ENCODE peak calls at places on chromosome 11, in six cellular contexts. S is anterior cingulate cortex; H is AG04450; E is stimulated activated CD4-positive, alpha-beta T cell treated with anti-CD3 and anti-CD28 coated beads, Interleukin-12 subunit alpha, Interleukin-12 subunit beta, amount 100 ng/mL, for 48 hours; B is brain microvascular endothelial cell; Q is epithelial cell of esophagus. J is an unnamed sample.

GRCh38 chr11:77589521-77590193 is at the start of gene AQP11:
- DNase-seq in S (peak), H (peak), E (peak), B (peak), Q (peak), J (peak)

GRCh38 chr11:78371221-78371899 is 46.3 kb downstream of the GAB2 start:
- DNase-seq in S (no peak), H (no peak), E (no peak), B (no peak), Q (no peak), J (no peak)

GRCh38 chr11:18844753-18845367 is 53.3 kb upstream of the PTPN5 start:
- DNase-seq in S (no peak), H (no peak), E (peak), B (peak), Q (peak), J (no peak)

GRCh38 chr11:66315921-66316811 is 678 bp downstream of the CD248 start:
- DNase-seq in S (no peak), H (no peak), E (no peak), B (no peak), Q (no peak), J (no peak)

GRCh38 chr11:44711772-44712608 is 14.8 kb upstream of the TSPAN18 start:
- DNase-seq in S (no peak), H (no peak), E (no peak), B (no peak), Q (no peak), J (no peak)

GRCh38 chr11:62451243-62451626 is 32.4 kb downstream of the SCGB1A1 start:
- DNase-seq in S (no peak), H (no peak), E (no peak), B (no peak), Q (no peak), J (no peak)

GRCh38 chr11:843818-844692 is 1.4 kb downstream of the TSPAN4 start:
- DNase-seq in S (no peak), H (peak), E (no peak), B (peak), Q (peak), J (peak)

GRCh38 chr11:120929090-120929489 is 94.8 kb upstream of the TBCEL start:
- DNase-seq in S (no peak), H (no peak), E (no peak), B (no peak), Q (no peak), J (no peak)

GRCh38 chr11:77874206-77874605 is 53.3 kb downstream of the AAMDC start:
- DNase-seq in S (no peak), H (no peak), E (no peak), B (no peak), Q (no peak), J (no peak)

GRCh38 chr11:3157381-3158130 is 7.6 kb downstream of the OSBPL5 start:
- DNase-seq in S (no peak), H (no peak), E (no peak), B (peak), Q (peak), J (no peak)

GRCh38 chr11:17600316-17601205 is 53.5 kb downstream of the OTOG start:
- DNase-seq in S (no peak), H (no peak), E (no peak), B (no peak), Q (no peak), J (no peak)

GRCh38 chr11:67300256-67300755 is 3.0 kb upstream of the SSH3 start:
- DNase-seq in S (no peak), H (no peak), E (no peak), B (no peak), Q (no peak), J (no peak)

GRCh38 chr11:46529086-46529905 is 64.5 kb downstream of the AMBRA1 start:
- DNase-seq in S (no peak), H (no peak), E (peak), B (peak), Q (peak), J (peak)

GRCh38 chr11:45180158-45180887 is 33.9 kb downstream of the PRDM11 start:
- DNase-seq in S (no peak), H (no peak), E (no peak), B (no peak), Q (peak), J (peak)

GRCh38 chr11:13308704-13309103 is 31.1 kb downstream of the BMAL1 start:
- DNase-seq in S (no peak), H (no peak), E (no peak), B (no peak), Q (no peak), J (no peak)

GRCh38 chr11:75270896-75271415 is 30.4 kb downstream of the TPBGL start:
- DNase-seq in S (no peak), H (no peak), E (no peak), B (no peak), Q (peak), J (no peak)

GRCh38 chr11:80899381-80899780 is 1458.6 kb upstream of the TENM4 start:
- DNase-seq in S (no peak), H (no peak), E (no peak), B (peak), Q (peak), J (no peak)

GRCh38 chr11:75966546-75967287 is 151.7 kb downstream of the UVRAG start:
- DNase-seq in S (no peak), H (peak), E (no peak), B (peak), Q (peak), J (peak)

GRCh38 chr11:293852-294661 is 5.1 kb downstream of the PGGHG start:
- DNase-seq in S (no peak), H (no peak), E (no peak), B (no peak), Q (no peak), J (no peak)

GRCh38 chr11:58070585-58070984 is 39.8 kb downstream of the OR6Q1 start:
- DNase-seq in S (no peak), H (no peak), E (no peak), B (no peak), Q (no peak), J (no peak)

GRCh38 chr11:43959321-43959995 is 17.0 kb downstream of the C11orf96 start:
- DNase-seq in S (no peak), H (no peak), E (no peak), B (no peak), Q (no peak), J (no peak)

GRCh38 chr11:60924110-60924905 is at the start of gene TMEM132A:
- DNase-seq in S (peak), H (no peak), E (no peak), B (peak), Q (peak), J (peak)

GRCh38 chr11:123546515-123546914 is 107.9 kb downstream of the SCN3B start:
- DNase-seq in S (no peak), H (no peak), E (no peak), B (peak), Q (no peak), J (peak)

GRCh38 chr11:59182457-59183151 is 10.7 kb downstream of the DTX4 start:
- DNase-seq in S (no peak), H (no peak), E (no peak), B (no peak), Q (peak), J (no peak)

GRCh38 chr11:31303644-31304043 is 65.9 kb downstream of the DCDC1 start:
- DNase-seq in S (no peak), H (no peak), E (no peak), B (no peak), Q (no peak), J (no peak)

GRCh38 chr11:113581713-113582112 is 106.5 kb upstream of the DRD2 start:
- DNase-seq in S (no peak), H (no peak), E (no peak), B (no peak), Q (no peak), J (no peak)